ENCODE peak calls at places on chromosomes 16 and 17, in ten cellular contexts. One of them, this sample, is unnamed. For H3K4me1 and H3K36me3, the result is how much of the 10 kb centered on the place peaks cover.

GRCh38 chr16:79047337-79047736 is 553.2 kb downstream of the MAF start:
- DNase-seq in prostate gland: no peak
- DNase-seq in uterus: no peak
- DNase-seq in Peyer's patch: no peak
- DNase-seq in heart left ventricle: no peak
- DNase-seq in tibial nerve: no peak
- DNase-seq in adrenal gland: no peak
- DNase-seq in stomach: no peak
- DNase-seq in IMR-90: no peak
- DNase-seq in sigmoid colon: no peak
- DNase-seq in this sample: no peak

GRCh38 chr17:17873450-17873991 is 36.7 kb upstream of the SREBF1 start:
- DNase-seq in prostate gland: no peak
- DNase-seq in uterus: no peak
- DNase-seq in Peyer's patch: no peak
- DNase-seq in heart left ventricle: no peak
- DNase-seq in tibial nerve: no peak
- DNase-seq in adrenal gland: no peak
- DNase-seq in stomach: no peak
- DNase-seq in IMR-90: no peak
- DNase-seq in sigmoid colon: no peak
- DNase-seq in this sample: no peak

GRCh38 chr17:38585056-38585804 is 20.5 kb downstream of the SRCIN1 start:
- DNase-seq in prostate gland: no peak
- DNase-seq in uterus: no peak
- DNase-seq in Peyer's patch: no peak
- DNase-seq in heart left ventricle: no peak
- DNase-seq in tibial nerve: no peak
- DNase-seq in adrenal gland: no peak
- DNase-seq in stomach: no peak
- DNase-seq in IMR-90: no peak
- DNase-seq in sigmoid colon: no peak
- DNase-seq in this sample: no peak

GRCh38 chr16:52574105-52574437 is 27.1 kb upstream of the TOX3 start:
- DNase-seq in prostate gland: no peak
- DNase-seq in uterus: no peak
- DNase-seq in Peyer's patch: no peak
- DNase-seq in heart left ventricle: no peak
- DNase-seq in tibial nerve: no peak
- DNase-seq in adrenal gland: no peak
- DNase-seq in stomach: no peak
- DNase-seq in IMR-90: no peak
- DNase-seq in sigmoid colon: no peak
- DNase-seq in this sample: no peak

GRCh38 chr16:89150981-89151380 is 20.6 kb upstream of the CDH15 start:
- DNase-seq in prostate gland: no peak
- DNase-seq in uterus: no peak
- DNase-seq in Peyer's patch: no peak
- DNase-seq in heart left ventricle: no peak
- DNase-seq in tibial nerve: no peak
- DNase-seq in adrenal gland: no peak
- DNase-seq in stomach: no peak
- DNase-seq in IMR-90: no peak
- DNase-seq in sigmoid colon: no peak
- DNase-seq in this sample: no peak

GRCh38 chr17:720706-721539 is 6.3 kb upstream of the VPS53 start:
- DNase-seq in prostate gland: no peak
- DNase-seq in uterus: no peak
- DNase-seq in Peyer's patch: no peak
- DNase-seq in heart left ventricle: no peak
- DNase-seq in tibial nerve: no peak
- DNase-seq in adrenal gland: no peak
- DNase-seq in stomach: no peak
- DNase-seq in IMR-90: no peak
- DNase-seq in sigmoid colon: no peak
- DNase-seq in this sample: no peak

GRCh38 chr16:25966172-25967097 is 274.7 kb downstream of the HS3ST4 start:
- DNase-seq in prostate gland: no peak
- DNase-seq in uterus: no peak
- DNase-seq in Peyer's patch: no peak
- DNase-seq in heart left ventricle: no peak
- DNase-seq in tibial nerve: no peak
- DNase-seq in adrenal gland: no peak
- DNase-seq in stomach: no peak
- DNase-seq in IMR-90: no peak
- DNase-seq in sigmoid colon: no peak
- DNase-seq in this sample: no peak

GRCh38 chr17:35167666-35168065 is 20.0 kb downstream of the UNC45B start:
- DNase-seq in prostate gland: no peak
- DNase-seq in uterus: no peak
- DNase-seq in Peyer's patch: no peak
- DNase-seq in heart left ventricle: no peak
- DNase-seq in tibial nerve: no peak
- DNase-seq in adrenal gland: no peak
- DNase-seq in stomach: no peak
- DNase-seq in IMR-90: peak
- DNase-seq in sigmoid colon: peak
- DNase-seq in this sample: no peak

DNA sequence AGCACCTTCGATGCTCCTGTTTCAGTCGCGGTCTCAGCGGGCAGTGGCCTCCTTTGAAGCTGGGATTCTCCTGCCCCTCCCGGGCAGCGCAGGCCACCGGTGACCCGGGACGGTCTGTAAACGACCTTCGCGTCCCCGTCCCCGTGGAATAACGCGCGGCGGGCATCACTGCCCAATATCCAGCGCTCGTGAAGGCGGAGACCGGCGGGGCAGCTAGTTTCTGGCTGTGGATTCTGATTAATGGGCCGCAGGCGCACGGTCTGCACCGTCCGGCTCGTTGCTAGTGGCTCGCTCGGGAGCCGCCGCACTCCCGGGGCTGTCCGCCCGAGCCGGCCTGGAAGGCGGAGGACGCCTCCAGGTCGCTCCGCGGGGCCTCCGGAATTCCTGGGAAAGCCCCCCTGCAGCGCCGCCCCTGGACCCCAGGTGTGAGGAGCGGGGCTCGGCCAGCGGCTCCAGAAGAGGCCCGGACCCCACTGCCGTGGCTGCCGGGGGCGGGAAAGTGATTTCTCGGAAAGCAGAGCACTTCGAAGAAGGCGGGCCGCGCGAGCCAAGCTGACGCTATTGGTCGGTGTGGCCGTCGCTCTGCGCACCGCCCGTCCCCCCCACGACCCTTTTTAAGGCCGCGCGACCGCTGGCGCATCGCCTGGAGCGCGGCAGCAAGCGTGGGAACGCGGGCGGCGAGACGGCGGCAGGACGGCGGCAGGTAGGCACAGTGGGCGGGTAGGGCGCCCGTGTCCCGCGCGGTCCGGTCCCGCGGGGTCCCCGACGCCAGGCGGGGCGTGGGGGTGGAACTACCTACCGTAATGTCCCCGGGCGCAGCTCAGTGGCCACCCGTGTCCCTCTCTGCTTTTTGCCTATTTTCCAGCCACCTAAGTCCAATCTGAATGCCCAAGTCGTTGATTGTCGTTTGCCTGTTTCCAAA is at the start of gene IRF8:
- DNase-seq in prostate gland: peak
- DNase-seq in uterus: no peak
- DNase-seq in Peyer's patch: peak
- DNase-seq in heart left ventricle: peak
- DNase-seq in tibial nerve: peak
- DNase-seq in adrenal gland: peak
- DNase-seq in stomach: peak
- DNase-seq in IMR-90: no peak
- DNase-seq in sigmoid colon: peak
- DNase-seq in this sample: peak
- H3K4me1 ChIP-seq in prostate gland: under half
- H3K4me1 ChIP-seq in uterus: under half
- H3K4me1 ChIP-seq in Peyer's patch: under half
- H3K4me1 ChIP-seq in heart left ventricle: under half
- H3K4me1 ChIP-seq in tibial nerve: under half
- H3K4me1 ChIP-seq in adrenal gland: under half
- H3K4me1 ChIP-seq in stomach: half or more
- H3K4me1 ChIP-seq in IMR-90: under half
- H3K4me1 ChIP-seq in sigmoid colon: under half
- H3K4me1 ChIP-seq in this sample: under half

DNA sequence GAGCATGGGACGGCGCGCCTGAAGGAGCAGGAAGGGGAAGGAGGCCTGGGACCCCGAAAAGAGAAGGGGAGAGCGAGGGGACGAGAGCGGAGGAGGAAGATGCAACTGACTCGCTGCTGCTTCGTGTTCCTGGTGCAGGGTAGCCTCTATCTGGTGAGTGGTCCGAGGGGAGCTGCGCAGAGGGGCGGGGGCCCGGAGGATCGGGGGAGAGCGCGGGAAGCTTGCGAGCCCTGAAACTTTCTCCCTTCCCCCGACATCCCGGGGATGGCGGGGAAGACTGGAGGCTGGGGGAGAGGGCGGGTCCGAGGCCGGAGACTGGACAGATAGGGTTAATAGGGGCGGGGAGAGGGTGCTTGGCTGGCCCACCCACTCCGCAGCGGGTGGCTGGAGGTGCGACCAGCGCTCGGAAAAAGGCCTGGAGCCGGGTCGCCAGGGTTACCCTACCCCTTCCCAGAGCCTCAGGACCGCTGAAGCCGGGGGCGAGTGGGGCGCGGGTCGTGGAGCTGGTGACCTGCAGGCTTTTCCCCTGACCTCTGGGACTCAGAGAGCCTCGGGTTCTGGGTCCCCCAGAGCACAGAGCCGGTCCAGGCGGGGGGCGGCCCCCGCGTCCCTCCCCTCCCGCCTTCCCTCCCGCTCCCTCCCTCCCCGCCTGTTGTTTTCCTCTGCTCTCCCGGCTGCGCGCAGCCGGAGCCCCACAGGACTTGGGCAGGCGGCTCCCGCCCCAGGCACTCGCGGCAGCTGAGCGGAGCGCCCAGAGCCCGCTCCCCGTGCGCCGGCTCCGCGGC is 642 bp downstream of the NXPH3 start:
- DNase-seq in prostate gland: no peak
- DNase-seq in uterus: peak
- DNase-seq in Peyer's patch: no peak
- DNase-seq in heart left ventricle: peak
- DNase-seq in tibial nerve: peak
- DNase-seq in adrenal gland: peak
- DNase-seq in stomach: no peak
- DNase-seq in IMR-90: peak
- DNase-seq in sigmoid colon: peak
- DNase-seq in this sample: no peak
- TF ChIP-seq POLR2A in prostate gland: no peak
- TF ChIP-seq POLR2A in uterus: no peak
- TF ChIP-seq POLR2A in Peyer's patch: no peak
- TF ChIP-seq POLR2A in heart left ventricle: no peak
- TF ChIP-seq POLR2A in tibial nerve: no peak
- TF ChIP-seq POLR2A in adrenal gland: no peak
- TF ChIP-seq POLR2A in stomach: no peak
- TF ChIP-seq POLR2A in IMR-90: no peak
- TF ChIP-seq POLR2A in sigmoid colon: peak
- TF ChIP-seq POLR2A in this sample: no peak

DNA sequence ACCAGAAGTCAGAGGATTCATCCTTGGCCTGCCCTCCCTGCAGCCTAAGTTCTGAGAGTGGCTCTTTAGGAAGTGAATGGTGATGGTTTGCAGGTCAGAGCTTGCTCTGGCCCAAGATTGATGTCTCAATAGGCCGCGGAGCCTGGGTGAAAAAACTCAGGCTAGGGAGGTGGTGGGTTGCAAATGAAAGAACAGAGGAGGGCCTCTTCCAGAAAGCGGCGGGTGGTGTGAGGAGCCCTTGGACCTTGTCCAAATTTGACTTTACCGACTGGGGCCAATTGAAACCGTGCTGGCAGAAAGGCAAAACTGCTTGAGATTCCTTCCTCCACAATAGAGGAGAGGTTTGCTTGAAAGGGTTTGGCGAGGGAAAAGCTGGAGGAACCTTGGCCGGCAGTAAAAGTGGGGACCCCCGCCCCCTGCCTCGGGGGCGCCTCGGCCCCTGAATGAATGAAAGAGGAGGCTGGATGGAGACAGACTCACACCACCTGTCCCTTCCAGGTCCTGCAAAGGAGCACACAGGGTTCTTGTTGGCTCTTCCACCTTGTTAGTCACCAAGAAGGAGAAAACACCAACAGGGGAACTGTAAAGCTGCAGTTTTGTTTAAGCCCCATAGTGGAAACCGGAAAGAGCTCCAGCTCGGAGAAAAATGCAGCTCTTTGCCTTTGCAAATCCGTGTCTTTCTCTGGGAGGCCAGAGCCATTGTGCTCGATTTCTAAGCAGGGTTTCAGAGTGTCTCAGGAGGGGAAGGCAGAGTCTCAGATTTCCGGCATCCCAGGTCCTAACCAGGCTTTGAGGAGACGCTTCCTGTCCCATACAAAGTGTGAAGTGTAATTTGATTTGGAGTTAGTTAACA is 331.4 kb downstream of the SEC14L1 start:
- DNase-seq in prostate gland: peak
- DNase-seq in uterus: peak
- DNase-seq in Peyer's patch: no peak
- DNase-seq in heart left ventricle: no peak
- DNase-seq in tibial nerve: no peak
- DNase-seq in adrenal gland: peak
- DNase-seq in stomach: peak
- DNase-seq in IMR-90: peak
- DNase-seq in sigmoid colon: peak
- DNase-seq in this sample: no peak
- H3K36me3 ChIP-seq in prostate gland: under half
- H3K36me3 ChIP-seq in uterus: under half
- H3K36me3 ChIP-seq in Peyer's patch: under half
- H3K36me3 ChIP-seq in heart left ventricle: under half
- H3K36me3 ChIP-seq in tibial nerve: under half
- H3K36me3 ChIP-seq in adrenal gland: under half
- H3K36me3 ChIP-seq in stomach: under half
- H3K36me3 ChIP-seq in IMR-90: under half
- H3K36me3 ChIP-seq in sigmoid colon: under half
- H3K36me3 ChIP-seq in this sample: under half

DNA sequence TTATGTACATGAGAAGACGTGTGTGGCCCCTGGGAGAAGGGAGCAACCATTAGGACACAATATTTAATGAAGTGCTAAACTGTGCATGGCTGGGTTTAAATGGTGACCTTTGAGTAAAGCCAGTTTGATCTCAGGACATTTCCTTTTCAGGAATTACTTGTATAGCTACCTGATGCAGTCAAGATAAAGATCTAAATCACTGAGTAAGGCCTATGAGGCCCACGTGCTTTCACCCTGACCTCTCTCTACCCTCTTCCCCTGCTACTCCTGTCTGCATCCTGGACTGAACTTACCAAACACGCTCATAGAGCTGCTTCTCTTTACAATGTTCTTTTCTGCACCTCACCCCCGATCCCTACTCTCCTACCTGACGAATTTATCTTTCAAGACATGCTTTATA is 98.9 kb downstream of the GRIN2A start:
- DNase-seq in prostate gland: no peak
- DNase-seq in uterus: no peak
- DNase-seq in Peyer's patch: no peak
- DNase-seq in heart left ventricle: no peak
- DNase-seq in tibial nerve: no peak
- DNase-seq in adrenal gland: no peak
- DNase-seq in stomach: no peak
- DNase-seq in IMR-90: no peak
- DNase-seq in sigmoid colon: no peak
- DNase-seq in this sample: no peak
- H3K4me1 ChIP-seq in prostate gland: under half
- H3K4me1 ChIP-seq in uterus: under half
- H3K4me1 ChIP-seq in Peyer's patch: under half
- H3K4me1 ChIP-seq in heart left ventricle: under half
- H3K4me1 ChIP-seq in tibial nerve: under half
- H3K4me1 ChIP-seq in adrenal gland: under half
- H3K4me1 ChIP-seq in stomach: half or more
- H3K4me1 ChIP-seq in IMR-90: under half
- H3K4me1 ChIP-seq in sigmoid colon: under half
- H3K4me1 ChIP-seq in this sample: under half